ENCODE peak calls at places on chromosomes 5 and 9, in nine cellular contexts. One of them, this sample, is unnamed.

GRCh38 chr5:64958757-64959391 is 190.1 kb downstream of the CWC27 start:
- DNase-seq in skeletal muscle cell: peak; percentile 15
- DNase-seq in fibroblast of pulmonary artery: peak; percentile 72
- DNase-seq in cerebellar nuclear complex: no peak
- DNase-seq in frontal cortex: no peak
- DNase-seq in activated effector memory CD4-positive, alpha-beta T cell treated with Interleukin-2 at 50 U/mL for 16 hours: no peak
- DNase-seq in NAMALWA: peak; percentile 61
- DNase-seq in astrocyte of the spinal cord: peak; percentile 66
- DNase-seq in foreskin fibroblast: peak; percentile 64
- DNase-seq in this sample: no peak

GRCh38 chr5:150174285-150174684 is 7.7 kb downstream of the CDX1 start:
- DNase-seq in activated effector memory CD4-positive, alpha-beta T cell treated with Interleukin-2 at 50 U/mL for 16 hours: no peak
- DNase-seq in frontal cortex: no peak
- DNase-seq in fibroblast of pulmonary artery: no peak
- DNase-seq in astrocyte of the spinal cord: no peak
- DNase-seq in foreskin fibroblast: no peak
- DNase-seq in cerebellar nuclear complex: no peak
- DNase-seq in NAMALWA: no peak
- DNase-seq in skeletal muscle cell: no peak
- DNase-seq in this sample: no peak

GRCh38 chr5:61881821-61882220 is 424.2 kb upstream of the KIF2A start:
- DNase-seq in foreskin fibroblast: peak; percentile 24
- DNase-seq in cerebellar nuclear complex: no peak
- DNase-seq in NAMALWA: no peak
- DNase-seq in activated effector memory CD4-positive, alpha-beta T cell treated with Interleukin-2 at 50 U/mL for 16 hours: no peak
- DNase-seq in fibroblast of pulmonary artery: no peak
- DNase-seq in frontal cortex: no peak
- DNase-seq in astrocyte of the spinal cord: peak; percentile 53
- DNase-seq in skeletal muscle cell: no peak
- DNase-seq in this sample: peak; percentile 31

GRCh38 chr5:177552839-177553455 is 1.4 kb downstream of the FAM193B start:
- DNase-seq in foreskin fibroblast: peak; percentile 64
- DNase-seq in cerebellar nuclear complex: no peak
- DNase-seq in skeletal muscle cell: no peak
- DNase-seq in frontal cortex: no peak
- DNase-seq in NAMALWA: no peak
- DNase-seq in fibroblast of pulmonary artery: no peak
- DNase-seq in activated effector memory CD4-positive, alpha-beta T cell treated with Interleukin-2 at 50 U/mL for 16 hours: no peak
- DNase-seq in astrocyte of the spinal cord: no peak
- DNase-seq in this sample: no peak

GRCh38 chr9:126397056-126397455 is 70.4 kb downstream of the MVB12B start:
- DNase-seq in cerebellar nuclear complex: no peak
- DNase-seq in skeletal muscle cell: no peak
- DNase-seq in activated effector memory CD4-positive, alpha-beta T cell treated with Interleukin-2 at 50 U/mL for 16 hours: peak; percentile 50
- DNase-seq in NAMALWA: peak; percentile 63
- DNase-seq in foreskin fibroblast: no peak
- DNase-seq in astrocyte of the spinal cord: no peak
- DNase-seq in frontal cortex: no peak
- DNase-seq in fibroblast of pulmonary artery: no peak
- DNase-seq in this sample: no peak

GRCh38 chr5:136004436-136004835 is 24.4 kb upstream of the TGFBI start:
- DNase-seq in cerebellar nuclear complex: no peak
- DNase-seq in foreskin fibroblast: peak; percentile 74
- DNase-seq in NAMALWA: no peak
- DNase-seq in activated effector memory CD4-positive, alpha-beta T cell treated with Interleukin-2 at 50 U/mL for 16 hours: no peak
- DNase-seq in frontal cortex: no peak
- DNase-seq in fibroblast of pulmonary artery: peak; percentile 48
- DNase-seq in astrocyte of the spinal cord: peak; percentile 75
- DNase-seq in skeletal muscle cell: peak; percentile 92
- DNase-seq in this sample: no peak

GRCh38 chr9:92493741-92494387 is 11.6 kb upstream of the ASPN start:
- DNase-seq in skeletal muscle cell: no peak
- DNase-seq in NAMALWA: no peak
- DNase-seq in fibroblast of pulmonary artery: no peak
- DNase-seq in frontal cortex: no peak
- DNase-seq in astrocyte of the spinal cord: no peak
- DNase-seq in cerebellar nuclear complex: no peak
- DNase-seq in activated effector memory CD4-positive, alpha-beta T cell treated with Interleukin-2 at 50 U/mL for 16 hours: no peak
- DNase-seq in foreskin fibroblast: peak; percentile 8
- DNase-seq in this sample: no peak

GRCh38 chr9:130877300-130877699 is 19.3 kb downstream of the QRFP start:
- DNase-seq in fibroblast of pulmonary artery: no peak
- DNase-seq in NAMALWA: no peak
- DNase-seq in cerebellar nuclear complex: no peak
- DNase-seq in astrocyte of the spinal cord: no peak
- DNase-seq in activated effector memory CD4-positive, alpha-beta T cell treated with Interleukin-2 at 50 U/mL for 16 hours: no peak
- DNase-seq in frontal cortex: no peak
- DNase-seq in foreskin fibroblast: no peak
- DNase-seq in skeletal muscle cell: no peak
- DNase-seq in this sample: no peak

GRCh38 chr9:31597977-31598376 is 786.5 kb upstream of the ACO1 start:
- DNase-seq in frontal cortex: no peak
- DNase-seq in skeletal muscle cell: no peak
- DNase-seq in NAMALWA: no peak
- DNase-seq in foreskin fibroblast: peak; percentile 49
- DNase-seq in astrocyte of the spinal cord: peak; percentile 44
- DNase-seq in fibroblast of pulmonary artery: no peak
- DNase-seq in activated effector memory CD4-positive, alpha-beta T cell treated with Interleukin-2 at 50 U/mL for 16 hours: no peak
- DNase-seq in cerebellar nuclear complex: no peak
- DNase-seq in this sample: no peak

GRCh38 chr5:113188454-113188853 is 211.9 kb downstream of the DCP2 start:
- DNase-seq in frontal cortex: no peak
- DNase-seq in NAMALWA: no peak
- DNase-seq in foreskin fibroblast: no peak
- DNase-seq in astrocyte of the spinal cord: no peak
- DNase-seq in activated effector memory CD4-positive, alpha-beta T cell treated with Interleukin-2 at 50 U/mL for 16 hours: no peak
- DNase-seq in skeletal muscle cell: no peak
- DNase-seq in fibroblast of pulmonary artery: no peak
- DNase-seq in cerebellar nuclear complex: no peak
- DNase-seq in this sample: no peak

GRCh38 chr5:63743096-63743798 is 219.0 kb downstream of the HTR1A start:
- DNase-seq in astrocyte of the spinal cord: no peak
- DNase-seq in fibroblast of pulmonary artery: no peak
- DNase-seq in NAMALWA: no peak
- DNase-seq in skeletal muscle cell: no peak
- DNase-seq in frontal cortex: no peak
- DNase-seq in activated effector memory CD4-positive, alpha-beta T cell treated with Interleukin-2 at 50 U/mL for 16 hours: no peak
- DNase-seq in cerebellar nuclear complex: no peak
- DNase-seq in foreskin fibroblast: no peak
- DNase-seq in this sample: no peak

GRCh38 chr5:115602585-115603125 is 376 bp upstream of the TICAM2 start:
- DNase-seq in skeletal muscle cell: no peak
- DNase-seq in fibroblast of pulmonary artery: no peak
- DNase-seq in frontal cortex: no peak
- DNase-seq in astrocyte of the spinal cord: peak; percentile 51
- DNase-seq in foreskin fibroblast: no peak
- DNase-seq in cerebellar nuclear complex: no peak
- DNase-seq in NAMALWA: peak; percentile 22
- DNase-seq in activated effector memory CD4-positive, alpha-beta T cell treated with Interleukin-2 at 50 U/mL for 16 hours: no peak
- DNase-seq in this sample: no peak

GRCh38 chr9:133341369-133342082 is 5.5 kb upstream of the SURF6 start:
- DNase-seq in foreskin fibroblast: no peak
- DNase-seq in fibroblast of pulmonary artery: no peak
- DNase-seq in activated effector memory CD4-positive, alpha-beta T cell treated with Interleukin-2 at 50 U/mL for 16 hours: no peak
- DNase-seq in NAMALWA: no peak
- DNase-seq in cerebellar nuclear complex: no peak
- DNase-seq in astrocyte of the spinal cord: no peak
- DNase-seq in skeletal muscle cell: no peak
- DNase-seq in frontal cortex: no peak
- DNase-seq in this sample: no peak

GRCh38 chr9:33885948-33886347 is 69.0 kb downstream of the UBE2R2 start:
- DNase-seq in foreskin fibroblast: no peak
- DNase-seq in cerebellar nuclear complex: no peak
- DNase-seq in NAMALWA: no peak
- DNase-seq in frontal cortex: no peak
- DNase-seq in astrocyte of the spinal cord: no peak
- DNase-seq in activated effector memory CD4-positive, alpha-beta T cell treated with Interleukin-2 at 50 U/mL for 16 hours: no peak
- DNase-seq in fibroblast of pulmonary artery: no peak
- DNase-seq in skeletal muscle cell: no peak
- DNase-seq in this sample: no peak

GRCh38 chr5:42894057-42894456 is 82.4 kb upstream of the SELENOP start:
- DNase-seq in cerebellar nuclear complex: no peak
- DNase-seq in activated effector memory CD4-positive, alpha-beta T cell treated with Interleukin-2 at 50 U/mL for 16 hours: no peak
- DNase-seq in foreskin fibroblast: peak; percentile 11
- DNase-seq in fibroblast of pulmonary artery: no peak
- DNase-seq in NAMALWA: no peak
- DNase-seq in skeletal muscle cell: no peak
- DNase-seq in astrocyte of the spinal cord: no peak
- DNase-seq in frontal cortex: no peak
- DNase-seq in this sample: peak; percentile 19

This sample was measured in amygdala.